ENCODE peak calls at places on chromosomes 5 and 9, in four cellular contexts. W, H, G and F are unnamed samples.

GRCh38 chr5:43947870-43948269 is 344.9 kb downstream of the NNT start:
- DNase-seq in H (peak), G (no peak), W (peak), F (no peak)

GRCh38 chr5:140372971-140373487 is 13.0 kb downstream of the SLC4A9 start:
- DNase-seq in H (peak), G (peak), W (peak), F (peak)

GRCh38 chr5:140220032-140220697 is 45.2 kb downstream of the CYSTM1 start:
- DNase-seq in W (peak), G (no peak), H (no peak), F (no peak)

GRCh38 chr9:137035507-137035834 is 3.6 kb upstream of the FUT7 start:
- DNase-seq in G (no peak), W (no peak), H (no peak), F (no peak)

GRCh38 chr9:5873439-5873838 is 17.2 kb upstream of the MLANA start:
- DNase-seq in G (no peak), W (no peak), H (no peak), F (no peak)

GRCh38 chr5:89269721-89270120 is 386.7 kb upstream of the MEF2C start:
- DNase-seq in W (no peak), H (no peak), G (no peak), F (no peak)

GRCh38 chr5:172618574-172619365 is 22.3 kb upstream of the NEURL1B start:
- DNase-seq in W (no peak), H (no peak), G (no peak), F (no peak)

GRCh38 chr5:59038169-59039002 is 455.5 kb downstream of the RAB3C start:
- DNase-seq in G (no peak), W (peak), H (peak), F (no peak)

GRCh38 chr5:6496207-6496584 is 47.5 kb downstream of the UBE2QL1 start:
- DNase-seq in H (no peak), G (no peak), W (no peak), F (no peak)

GRCh38 chr5:84016090-84016489 is 295.4 kb upstream of the HAPLN1 start:
- DNase-seq in W (no peak), G (no peak), H (peak), F (peak)

GRCh38 chr5:181036816-181037364 is 3.2 kb upstream of the BTNL9 start:
- DNase-seq in G (no peak), H (no peak), W (no peak), F (no peak)

GRCh38 chr5:160508780-160509361 is 87.2 kb downstream of the PTTG1 start:
- DNase-seq in G (peak), H (peak), W (peak), F (peak)

GRCh38 chr9:130658893-130659698 is 5.3 kb upstream of the PRDM12 start:
- DNase-seq in G (no peak), H (no peak), W (no peak), F (no peak)
- TF ChIP-seq EZH2 in G (no peak), H (peak), W (no peak), F (peak)

GRCh38 chr9:113523421-113524141 is 60.1 kb downstream of the RGS3 start:
- DNase-seq in H (no peak), G (no peak), W (peak), F (no peak)
- H3K27ac ChIP-seq in H (no peak), G (no peak), W (no peak), F (no peak)

DNA sequence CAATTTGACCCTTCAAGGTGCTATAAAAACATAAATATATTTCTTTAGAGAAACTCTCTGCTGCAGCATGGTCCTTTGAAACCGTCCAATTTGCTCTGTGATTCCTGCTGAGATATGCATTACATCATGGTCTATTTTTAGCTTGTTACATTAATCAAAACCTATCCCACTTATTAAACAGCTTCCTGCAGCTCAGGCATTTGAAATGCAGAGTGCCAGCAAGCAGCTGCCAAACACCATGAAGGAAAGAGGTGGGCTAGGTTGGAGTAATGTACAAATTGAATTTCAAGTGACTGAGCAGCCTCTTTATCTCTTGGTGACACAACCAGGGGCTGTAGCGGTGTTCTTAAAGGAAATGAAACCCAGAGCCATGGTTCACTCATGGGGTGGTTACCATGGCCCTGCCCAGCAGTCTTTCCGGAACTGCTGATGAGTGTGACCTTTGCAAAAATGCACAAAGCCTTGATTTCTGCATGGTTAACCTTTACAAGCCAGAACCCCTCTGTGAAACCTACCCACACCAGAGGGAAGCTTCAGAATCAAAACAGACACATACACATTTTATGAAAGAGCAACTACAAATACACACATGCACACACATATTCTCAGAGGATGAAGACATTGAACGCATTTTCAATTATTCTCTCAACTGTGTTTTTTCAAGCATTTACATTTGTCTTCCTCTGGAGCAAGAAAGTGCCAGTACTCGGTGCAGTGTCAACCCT is 155.8 kb upstream of the ZNF608 start:
- DNase-seq in G (no peak), H (peak), W (peak), F (peak)
- H3K9ac ChIP-seq in G (no peak), H (no peak), W (no peak), F (no peak)

GRCh38 chr5:138274189-138274853 is at the start of gene GFRA3:
- DNase-seq in H (no peak), G (no peak), W (peak), F (no peak)

GRCh38 chr5:138275895-138276294 is 1.5 kb upstream of the GFRA3 start:
- DNase-seq in G (no peak), W (no peak), H (no peak), F (no peak)

GRCh38 chr5:138272681-138273080 is 1.7 kb downstream of the GFRA3 start:
- DNase-seq in G (no peak), W (no peak), H (no peak), F (no peak)

GRCh38 chr5:138275379-138275782 is 960 bp upstream of the GFRA3 start:
- DNase-seq in G (no peak), W (no peak), H (no peak), F (no peak)

DNA sequence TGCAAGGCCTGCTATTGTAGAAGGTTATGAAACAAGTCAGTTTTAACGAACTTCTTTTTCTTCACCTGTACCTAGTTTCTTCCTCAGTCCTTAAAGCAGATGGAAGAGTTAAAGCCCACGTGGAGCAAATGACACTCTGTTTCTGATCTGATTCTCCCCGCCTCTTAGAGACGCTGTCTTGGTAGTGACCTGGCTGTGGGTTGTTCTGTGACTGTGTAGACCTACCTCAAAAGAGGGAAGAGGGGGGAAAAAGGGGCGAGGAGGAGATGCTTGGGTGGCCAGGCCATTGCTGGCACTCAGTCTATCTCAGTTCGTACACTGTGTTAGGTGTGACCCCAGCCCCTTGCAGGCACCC is 610 bp downstream of the GFRA3 start:
- DNase-seq in G (no peak), H (no peak), W (no peak), F (no peak)
- TF ChIP-seq EZH2 in G (no peak), H (peak), W (no peak), F (no peak)

DNA sequence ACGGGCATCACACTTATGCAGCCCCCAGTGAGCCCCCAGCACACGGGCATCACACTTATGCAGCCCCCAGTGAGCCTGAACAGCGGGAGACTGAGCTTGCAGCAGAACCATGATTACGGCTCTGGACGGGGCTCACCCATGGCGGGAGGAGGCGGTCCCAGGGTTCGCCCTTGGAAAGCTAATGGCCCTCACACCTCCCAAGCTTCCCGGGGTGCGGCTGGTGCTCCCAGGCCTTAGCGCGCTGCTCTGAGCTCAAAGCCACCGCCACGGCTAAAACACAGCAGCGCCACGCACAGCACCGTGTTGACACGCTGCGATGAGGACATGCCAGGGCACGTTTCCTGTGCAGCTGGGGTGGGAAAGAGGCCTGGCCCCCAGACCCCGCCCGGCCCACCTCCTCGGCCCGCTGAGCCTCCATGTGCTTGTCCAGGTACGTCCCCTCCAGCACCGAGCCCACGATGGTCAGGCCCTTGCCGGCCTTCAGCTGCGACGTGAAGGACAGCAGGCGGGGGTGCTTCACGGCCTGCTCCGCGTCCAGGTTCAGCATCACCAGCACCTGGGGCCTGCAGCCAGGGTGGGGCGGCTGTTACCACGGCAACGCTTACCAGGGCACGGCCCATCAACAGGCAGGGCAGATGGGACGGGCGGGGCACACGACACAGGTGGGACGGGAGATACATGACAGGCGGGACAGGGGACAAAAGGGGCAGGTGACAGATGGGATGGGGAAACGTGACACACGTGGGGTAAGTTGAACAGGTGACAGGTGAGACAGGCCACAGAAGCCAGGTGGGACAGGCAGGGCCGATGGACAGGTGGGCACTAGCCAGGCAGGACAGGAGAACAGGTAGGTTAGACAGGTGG is 38.4 kb downstream of the SLC12A7 start:
- DNase-seq in G (no peak), W (no peak), H (no peak), F (no peak)
- H3K27ac ChIP-seq in G (peak), W (no peak), H (no peak), F (no peak)

GRCh38 chr9:89498845-89499480 is 1.1 kb upstream of the SEMA4D start:
- DNase-seq in W (no peak), G (no peak), H (no peak), F (no peak)

GRCh38 chr9:89497181-89497963 is 541 bp downstream of the SEMA4D start:
- DNase-seq in H (no peak), G (no peak), W (no peak), F (no peak)

GRCh38 chr9:89496645-89497044 is 1.3 kb downstream of the SEMA4D start:
- DNase-seq in G (no peak), H (no peak), W (no peak), F (no peak)

GRCh38 chr9:89500008-89500407 is 2.1 kb upstream of the SEMA4D start:
- DNase-seq in W (no peak), G (no peak), H (no peak), F (no peak)

GRCh38 chr9:89497978-89498844 is at the start of gene SEMA4D:
- DNase-seq in W (peak), H (peak), G (peak), F (no peak)
- H3K9ac ChIP-seq in W (no peak), H (no peak), G (peak), F (peak)

DNA sequence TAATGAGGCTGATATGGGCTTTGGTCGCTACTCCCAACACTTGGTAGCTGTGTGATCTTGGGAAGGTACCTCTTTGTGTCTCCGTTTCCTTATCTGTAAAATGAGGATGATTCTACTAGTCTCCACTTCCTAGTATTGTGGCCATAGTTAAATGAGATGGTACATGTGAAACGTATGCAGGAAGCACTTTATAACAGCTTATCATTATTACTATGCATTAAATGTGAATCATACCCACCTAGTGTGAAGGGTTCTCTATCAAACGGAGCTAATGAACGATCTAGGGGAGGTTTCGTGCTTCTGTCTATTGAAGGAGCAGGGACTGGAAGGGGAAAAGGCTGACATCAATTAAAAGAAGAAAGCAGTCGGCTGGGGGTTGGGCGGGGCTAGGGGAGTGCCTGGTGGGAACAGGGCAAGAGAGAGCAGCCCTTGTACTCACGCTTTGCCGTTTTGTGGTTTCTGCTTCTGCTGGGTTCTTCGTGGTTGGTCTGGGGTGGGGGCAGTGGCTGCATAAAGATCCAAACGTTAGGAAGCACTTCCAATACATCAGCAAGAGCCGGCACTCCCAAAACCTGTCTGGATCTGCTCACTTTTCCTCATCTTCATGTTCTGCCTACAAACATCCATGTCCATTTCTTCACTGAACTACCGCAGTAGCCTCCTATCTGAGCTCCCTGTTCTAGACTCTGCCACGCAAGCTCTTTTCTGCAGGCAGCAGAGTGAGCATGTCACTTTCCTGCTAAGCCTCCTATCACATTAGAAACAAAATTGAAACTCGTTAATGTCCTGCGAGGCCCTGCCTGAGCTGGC is 30.8 kb downstream of the LCP2 start:
- DNase-seq in H (no peak), G (no peak), W (no peak), F (no peak)
- TF ChIP-seq EZH2 in H (no peak), G (no peak), W (peak), F (no peak)

GRCh38 chr5:158877124-158877581 is 222.6 kb downstream of the EBF1 start:
- DNase-seq in W (peak), G (no peak), H (no peak), F (no peak)

GRCh38 chr5:158874814-158875213 is 224.9 kb downstream of the EBF1 start:
- DNase-seq in H (no peak), G (no peak), W (peak), F (peak)

GRCh38 chr5:158875272-158875679 is 224.4 kb downstream of the EBF1 start:
- DNase-seq in G (no peak), W (peak), H (peak), F (no peak)

GRCh38 chr5:158877706-158878105 is 222.0 kb downstream of the EBF1 start:
- DNase-seq in W (peak), G (no peak), H (no peak), F (peak)

DNA sequence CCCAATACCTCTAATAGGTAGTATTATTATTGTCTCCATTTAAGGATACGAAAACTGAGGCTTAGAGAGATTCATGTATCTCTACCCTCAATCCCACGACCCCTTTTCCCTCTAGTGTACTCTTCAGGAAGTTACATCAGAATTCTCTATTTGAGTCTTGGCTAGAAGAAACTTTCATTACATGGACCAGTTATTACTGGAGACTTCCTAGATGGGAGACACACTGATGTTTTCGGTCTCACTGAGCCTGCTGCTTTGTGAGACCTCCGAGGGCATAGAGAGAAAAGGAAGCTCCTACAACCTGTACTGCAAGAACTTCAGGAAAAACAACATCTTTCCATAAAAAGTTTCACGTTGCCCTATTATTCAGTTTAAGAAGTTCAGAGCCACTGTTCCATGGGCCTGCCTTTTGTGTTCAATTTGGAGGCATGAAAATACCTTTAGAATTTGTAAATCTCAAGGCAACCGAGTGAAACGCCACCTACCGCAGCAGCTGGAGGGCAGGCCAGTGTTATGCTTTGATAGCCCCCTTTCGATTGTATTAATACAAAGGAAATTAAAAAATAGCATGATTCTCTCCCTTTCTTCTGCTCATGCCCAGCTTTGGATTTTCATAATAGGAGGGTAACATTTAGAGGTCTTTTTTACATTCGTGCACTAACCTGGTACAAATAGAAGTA is 223.3 kb downstream of the EBF1 start:
- DNase-seq in H (no peak), G (no peak), W (peak), F (no peak)
- H3K27ac ChIP-seq in H (no peak), G (no peak), W (no peak), F (peak)